ENCODE peak calls at places on chromosomes 7 and 10, in four cellular contexts. One of them, this sample, is unnamed.

GRCh38 chr7:13911920-13912319 is 77.5 kb downstream of the ETV1 start:
- DNase-seq in HL-60: no peak
- DNase-seq in fibroblast of mammary gland: no peak
- DNase-seq in left ventricle myocardium inferior: no peak
- DNase-seq in this sample: no peak

GRCh38 chr10:114869500-114869899 is 47.9 kb downstream of the FHIP2A start:
- DNase-seq in HL-60: no peak
- DNase-seq in fibroblast of mammary gland: peak
- DNase-seq in left ventricle myocardium inferior: no peak
- DNase-seq in this sample: no peak

GRCh38 chr7:79282882-79283602 is 170.4 kb downstream of the MAGI2 start:
- DNase-seq in left ventricle myocardium inferior: no peak
- DNase-seq in fibroblast of mammary gland: peak
- DNase-seq in HL-60: no peak
- DNase-seq in this sample: no peak

GRCh38 chr10:17059197-17059688 is 70.4 kb downstream of the CUBN start:
- DNase-seq in fibroblast of mammary gland: peak
- DNase-seq in HL-60: no peak
- DNase-seq in left ventricle myocardium inferior: no peak
- DNase-seq in this sample: no peak

GRCh38 chr7:120783721-120784120 is 74.2 kb downstream of the TSPAN12 start:
- DNase-seq in HL-60: no peak
- DNase-seq in fibroblast of mammary gland: no peak
- DNase-seq in left ventricle myocardium inferior: no peak
- DNase-seq in this sample: no peak

GRCh38 chr10:30435068-30435422 is 1.1 kb downstream of the MAP3K8 start:
- DNase-seq in fibroblast of mammary gland: peak
- DNase-seq in left ventricle myocardium inferior: peak
- DNase-seq in HL-60: peak
- DNase-seq in this sample: no peak

GRCh38 chr7:156620246-156620775 is 20.3 kb upstream of the RNF32 start:
- DNase-seq in HL-60: no peak
- DNase-seq in fibroblast of mammary gland: no peak
- DNase-seq in left ventricle myocardium inferior: no peak
- DNase-seq in this sample: no peak

GRCh38 chr7:120053390-120053961 is 219.5 kb upstream of the KCND2 start:
- DNase-seq in fibroblast of mammary gland: peak
- DNase-seq in left ventricle myocardium inferior: no peak
- DNase-seq in HL-60: peak
- DNase-seq in this sample: no peak

GRCh38 chr7:22732556-22733126 is 5.6 kb downstream of the IL6 start:
- DNase-seq in fibroblast of mammary gland: peak
- DNase-seq in left ventricle myocardium inferior: no peak
- DNase-seq in HL-60: no peak
- DNase-seq in this sample: no peak

GRCh38 chr7:158474488-158474887 is 113.1 kb downstream of the PTPRN2 start:
- DNase-seq in fibroblast of mammary gland: no peak
- DNase-seq in left ventricle myocardium inferior: no peak
- DNase-seq in HL-60: no peak
- DNase-seq in this sample: no peak

GRCh38 chr7:19958309-19958896 is 185.0 kb upstream of the TMEM196 start:
- DNase-seq in left ventricle myocardium inferior: no peak
- DNase-seq in fibroblast of mammary gland: peak
- DNase-seq in HL-60: no peak
- DNase-seq in this sample: no peak

GRCh38 chr7:66321283-66321682 is 116.1 kb downstream of the TPST1 start:
- DNase-seq in left ventricle myocardium inferior: no peak
- DNase-seq in HL-60: no peak
- DNase-seq in fibroblast of mammary gland: no peak
- DNase-seq in this sample: no peak

GRCh38 chr7:44678468-44679179 is 70.0 kb upstream of the ZMIZ2 start:
- DNase-seq in fibroblast of mammary gland: peak
- DNase-seq in left ventricle myocardium inferior: peak
- DNase-seq in HL-60: peak
- DNase-seq in this sample: peak

GRCh38 chr10:96043157-96043894 is at the start of gene CCNJ:
- DNase-seq in HL-60: peak
- DNase-seq in left ventricle myocardium inferior: peak
- DNase-seq in fibroblast of mammary gland: peak
- DNase-seq in this sample: peak

GRCh38 chr10:17538941-17539340 is 78.2 kb downstream of the HACD1 start:
- DNase-seq in HL-60: no peak
- DNase-seq in fibroblast of mammary gland: no peak
- DNase-seq in left ventricle myocardium inferior: no peak
- DNase-seq in this sample: no peak

GRCh38 chr7:143410523-143411004 is 1.9 kb upstream of the EPHA1 start:
- DNase-seq in left ventricle myocardium inferior: no peak
- DNase-seq in fibroblast of mammary gland: peak
- DNase-seq in HL-60: peak
- DNase-seq in this sample: no peak

GRCh38 chr10:128211953-128212727 is 85.9 kb upstream of the MKI67 start:
- DNase-seq in fibroblast of mammary gland: peak
- DNase-seq in left ventricle myocardium inferior: peak
- DNase-seq in HL-60: peak
- DNase-seq in this sample: peak

GRCh38 chr7:148527717-148528168 is 62.8 kb upstream of the C7orf33 start:
- DNase-seq in fibroblast of mammary gland: peak
- DNase-seq in left ventricle myocardium inferior: peak
- DNase-seq in HL-60: peak
- DNase-seq in this sample: peak

GRCh38 chr7:81501220-81501619 is 268.6 kb downstream of the HGF start:
- DNase-seq in HL-60: no peak
- DNase-seq in fibroblast of mammary gland: peak
- DNase-seq in left ventricle myocardium inferior: no peak
- DNase-seq in this sample: no peak

DNA sequence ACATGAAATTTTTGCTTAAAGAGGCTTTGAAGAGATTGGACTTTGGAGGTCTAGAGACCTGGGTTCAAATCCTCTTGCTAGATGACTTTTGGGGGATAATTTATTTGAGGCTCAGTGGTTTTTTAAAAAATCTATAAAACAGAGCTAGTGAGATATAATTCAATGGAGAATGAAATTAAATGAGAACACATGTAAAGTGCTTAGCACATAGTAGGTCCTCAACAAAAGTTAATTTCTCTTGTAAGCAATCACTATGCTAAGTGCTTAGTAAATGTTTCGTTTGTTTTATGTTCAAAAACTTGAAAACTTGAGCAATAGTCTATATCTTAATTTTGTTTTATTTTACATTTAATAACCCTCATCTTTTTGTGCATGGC is 64.8 kb downstream of the LRMDA start:
- DNase-seq in HL-60: no peak
- DNase-seq in left ventricle myocardium inferior: no peak
- DNase-seq in fibroblast of mammary gland: no peak
- DNase-seq in this sample: no peak
- TF ChIP-seq CTCF in HL-60: no peak
- TF ChIP-seq CTCF in left ventricle myocardium inferior: no peak
- TF ChIP-seq CTCF in fibroblast of mammary gland: no peak
- TF ChIP-seq CTCF in this sample: no peak

DNA sequence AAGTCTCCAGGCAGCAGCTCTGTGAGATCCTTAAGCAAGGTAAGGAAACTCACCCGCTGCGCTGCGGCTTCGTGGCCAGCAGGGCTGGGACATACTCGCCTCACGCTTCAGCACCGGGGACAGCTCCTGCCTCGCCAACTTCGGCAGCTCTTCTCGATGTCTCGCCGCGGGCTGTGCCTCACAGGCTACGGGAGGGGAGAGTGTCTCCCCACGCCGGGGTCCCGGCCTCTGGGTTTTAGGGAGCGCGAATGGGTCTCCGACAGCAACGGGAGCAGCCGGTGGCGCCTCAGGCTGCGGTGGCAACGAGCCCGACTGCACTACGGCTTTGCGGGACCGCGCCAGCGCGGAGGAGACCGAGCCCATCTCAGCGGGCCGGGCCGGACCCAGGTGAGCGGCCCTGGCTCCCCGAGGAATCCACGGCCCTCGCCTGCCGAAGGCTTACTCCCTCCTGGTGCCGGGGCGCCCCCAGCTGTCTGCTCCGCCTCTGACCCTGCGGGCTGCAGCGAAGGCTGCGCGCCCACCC is 62.4 kb downstream of the LSM5 start:
- DNase-seq in HL-60: peak
- DNase-seq in fibroblast of mammary gland: peak
- DNase-seq in left ventricle myocardium inferior: peak
- DNase-seq in this sample: peak
- TF ChIP-seq CTCF in HL-60: no peak
- TF ChIP-seq CTCF in fibroblast of mammary gland: peak
- TF ChIP-seq CTCF in left ventricle myocardium inferior: peak
- TF ChIP-seq CTCF in this sample: peak

DNA sequence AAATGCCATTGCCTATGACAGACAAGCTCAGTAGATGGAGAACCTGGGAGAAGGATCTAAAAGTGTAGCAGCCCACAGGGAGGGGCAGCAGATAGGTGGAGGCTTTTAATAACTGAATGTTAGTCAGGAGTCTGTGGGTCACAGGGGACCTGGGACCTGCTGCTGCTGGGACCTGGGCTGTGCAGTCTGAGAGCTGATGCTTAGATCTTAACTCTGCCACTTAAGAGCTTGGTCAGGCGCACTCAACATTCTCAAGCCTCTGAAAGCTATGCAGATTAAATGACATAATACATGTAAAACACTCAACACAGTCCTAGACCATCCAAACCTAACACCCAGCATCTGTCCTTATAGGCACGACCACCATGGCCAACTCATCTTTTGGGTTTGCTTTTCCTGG is 321.2 kb downstream of the PLXNA4 start:
- DNase-seq in fibroblast of mammary gland: no peak
- DNase-seq in HL-60: no peak
- DNase-seq in left ventricle myocardium inferior: no peak
- DNase-seq in this sample: no peak
- TF ChIP-seq CTCF in fibroblast of mammary gland: no peak
- TF ChIP-seq CTCF in HL-60: no peak
- TF ChIP-seq CTCF in left ventricle myocardium inferior: no peak
- TF ChIP-seq CTCF in this sample: no peak

DNA sequence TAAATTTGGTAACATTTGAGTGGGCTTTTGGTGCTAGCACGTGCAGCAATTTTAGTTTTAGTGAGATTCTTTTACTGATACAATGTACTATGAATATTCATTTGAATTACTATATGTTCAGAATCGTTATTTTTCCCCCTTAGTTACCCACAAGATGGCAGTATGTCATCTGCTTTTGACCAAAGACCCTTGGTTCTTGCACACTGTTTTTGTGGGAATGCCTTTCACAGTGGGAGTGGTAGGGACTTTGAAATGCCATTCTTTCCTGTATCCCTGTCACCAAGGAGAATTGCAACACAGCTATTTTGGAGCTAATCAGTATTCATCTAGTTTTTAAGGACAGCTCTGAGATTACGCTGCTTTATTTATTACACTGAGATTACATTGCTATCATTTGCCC is 40.6 kb downstream of the SEC23IP start:
- DNase-seq in left ventricle myocardium inferior: no peak
- DNase-seq in HL-60: no peak
- DNase-seq in fibroblast of mammary gland: no peak
- DNase-seq in this sample: no peak
- TF ChIP-seq CTCF in left ventricle myocardium inferior: no peak
- TF ChIP-seq CTCF in HL-60: peak
- TF ChIP-seq CTCF in fibroblast of mammary gland: peak
- TF ChIP-seq CTCF in this sample: no peak

This sample was measured in heart right ventricle.